ENCODE peak calls at places on chromosomes 13 and 19, in six cellular contexts. L is fibroblast of lung, Q is tibial nerve, T is H9, O is kidney, H is AG04450. J is an unnamed sample.

GRCh38 chr13:27712421-27712820 is 79.9 kb upstream of the GSX1 start:
- DNase-seq in Q (peak; percentile 25), H (no peak), T (no peak), O (no peak), L (peak; percentile 15), J (no peak)

GRCh38 chr13:93716623-93717022 is 490.0 kb downstream of the GPC6 start:
- DNase-seq in L (no peak), T (no peak), O (no peak), H (no peak), Q (no peak), J (no peak)

GRCh38 chr13:73216381-73216831 is 157.6 kb downstream of the KLF5 start:
- DNase-seq in O (no peak), L (peak; percentile 53), Q (no peak), T (no peak), H (no peak), J (no peak)

GRCh38 chr13:85619321-85619720 is 179.9 kb downstream of the SLITRK6 start:
- DNase-seq in L (no peak), T (no peak), H (no peak), O (no peak), Q (no peak), J (no peak)

GRCh38 chr19:12828494-12828893 is 5.9 kb downstream of the RTBDN start:
- DNase-seq in H (no peak), O (no peak), T (peak; percentile 89), Q (no peak), L (peak; percentile 21), J (no peak)

GRCh38 chr19:38409631-38410133 is 6.8 kb downstream of the FAM98C start:
- DNase-seq in L (peak; percentile 44), Q (no peak), T (no peak), H (no peak), O (no peak), J (no peak)

GRCh38 chr19:44455100-44455499 is 6.8 kb upstream of the ZNF229 start:
- DNase-seq in L (no peak), O (no peak), T (no peak), H (no peak), Q (no peak), J (no peak)

GRCh38 chr19:43430976-43431375 is 16.3 kb downstream of the TEX101 start:
- DNase-seq in Q (no peak), L (no peak), H (no peak), O (no peak), T (no peak), J (no peak)

GRCh38 chr13:24085662-24086061 is 74.9 kb upstream of the SPATA13 start:
- DNase-seq in T (no peak), O (no peak), L (no peak), Q (no peak), H (no peak), J (no peak)

GRCh38 chr13:42544246-42544915 is 29.6 kb upstream of the TNFSF11 start:
- DNase-seq in Q (no peak), H (no peak), T (no peak), O (no peak), L (no peak), J (no peak)

GRCh38 chr19:13633109-13633508 is 126.8 kb upstream of the CACNA1A start:
- DNase-seq in O (no peak), Q (no peak), L (peak; percentile 95), H (peak; percentile 57), T (peak; percentile 49), J (no peak)

GRCh38 chr13:48437381-48437780 is 24.5 kb upstream of the LPAR6 start:
- DNase-seq in L (peak; percentile 85), H (no peak), T (no peak), Q (peak; percentile 66), O (peak; percentile 82), J (no peak)

GRCh38 chr19:18051887-18052286 is 34.8 kb downstream of the IL12RB1 start:
- DNase-seq in L (no peak), O (peak; percentile 87), T (no peak), Q (no peak), H (no peak), J (no peak)

GRCh38 chr19:37987356-37988332 is 80.6 kb downstream of the SIPA1L3 start:
- DNase-seq in H (no peak), O (no peak), T (peak; percentile 66), L (no peak), Q (no peak), J (no peak)

GRCh38 chr13:39612023-39612637 is 9.1 kb upstream of the LHFPL6 start:
- DNase-seq in O (no peak), L (peak; percentile 83), T (peak; percentile 44), Q (peak; percentile 99), H (peak; percentile 43), J (peak; percentile 37)

GRCh38 chr19:14116918-14117578 is 514 bp downstream of the PRKACA start:
- DNase-seq in Q (no peak), L (no peak), O (peak; percentile 88), T (no peak), H (no peak), J (peak; percentile 11)

GRCh38 chr13:31970237-31970930 is 61.2 kb upstream of the FRY start:
- DNase-seq in H (peak; percentile 33), Q (no peak), L (peak; percentile 51), T (no peak), O (no peak), J (no peak)

GRCh38 chr13:79423340-79423739 is 17.3 kb upstream of the RBM26 start:
- DNase-seq in T (no peak), L (no peak), Q (no peak), H (no peak), O (no peak), J (no peak)

GRCh38 chr13:38024431-38024830 is 154.9 kb upstream of the TRPC4 start:
- DNase-seq in L (no peak), T (no peak), O (no peak), H (no peak), Q (no peak), J (no peak)

DNA sequence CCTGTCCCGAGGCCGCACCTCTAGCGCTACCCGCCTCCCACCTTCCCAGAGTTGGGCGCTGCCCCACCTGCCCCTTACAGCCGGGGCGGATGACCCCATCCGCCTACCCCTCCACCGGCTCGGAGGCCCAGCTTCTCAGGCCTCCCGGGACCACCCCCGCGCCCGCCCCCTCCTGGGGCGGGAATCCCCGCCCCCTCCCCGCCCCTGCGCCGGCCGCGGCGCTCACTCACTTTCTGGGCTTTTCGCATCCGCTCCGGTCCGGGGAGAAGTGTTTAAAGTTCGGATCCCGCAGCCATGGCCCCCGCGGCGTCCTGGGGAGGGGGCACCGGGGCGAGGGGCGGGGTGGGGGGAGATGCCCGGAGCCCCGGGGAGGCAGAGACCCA is 448 bp downstream of the ERFL start:
- DNase-seq in T (no peak), O (peak; percentile 64), Q (no peak), H (no peak), L (no peak), J (peak; percentile 30)
- H3K9me3 ChIP-seq in T (no peaks in the 10 kb centered on the region), O (no peaks in the 10 kb centered on the region), Q (no peaks in the 10 kb centered on the region), H (peaks cover 7% of the 10 kb centered on the region), L (no peaks in the 10 kb centered on the region), J (no peaks in the 10 kb centered on the region)

DNA sequence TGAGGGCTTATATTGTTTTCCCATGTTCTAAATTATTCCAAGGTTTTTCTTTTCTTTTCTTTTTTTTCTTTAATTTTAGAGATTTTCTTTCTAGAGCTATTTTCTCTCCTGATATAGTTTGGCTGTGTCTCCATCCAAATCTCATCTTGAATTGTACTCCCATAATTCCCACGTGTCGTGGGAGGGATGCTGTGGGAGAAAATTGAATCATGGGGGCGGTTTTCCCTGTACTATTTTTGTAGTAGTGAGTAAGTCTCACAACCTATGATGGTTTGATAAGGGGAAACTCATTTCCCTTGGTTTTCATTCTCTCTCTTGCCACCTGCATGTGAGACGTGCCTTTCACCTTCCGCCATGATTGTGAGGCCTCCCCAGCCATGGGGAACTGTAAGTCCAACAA is 1906.4 kb upstream of the PRR20A start:
- DNase-seq in O (no peak), Q (no peak), L (no peak), T (no peak), H (no peak), J (no peak)
- H3K9me3 ChIP-seq in O (no peaks in the 10 kb centered on the region), Q (no peaks in the 10 kb centered on the region), L (no peaks in the 10 kb centered on the region), T (no peaks in the 10 kb centered on the region), H (peaks cover 5% of the 10 kb centered on the region), J (no peaks in the 10 kb centered on the region)

DNA sequence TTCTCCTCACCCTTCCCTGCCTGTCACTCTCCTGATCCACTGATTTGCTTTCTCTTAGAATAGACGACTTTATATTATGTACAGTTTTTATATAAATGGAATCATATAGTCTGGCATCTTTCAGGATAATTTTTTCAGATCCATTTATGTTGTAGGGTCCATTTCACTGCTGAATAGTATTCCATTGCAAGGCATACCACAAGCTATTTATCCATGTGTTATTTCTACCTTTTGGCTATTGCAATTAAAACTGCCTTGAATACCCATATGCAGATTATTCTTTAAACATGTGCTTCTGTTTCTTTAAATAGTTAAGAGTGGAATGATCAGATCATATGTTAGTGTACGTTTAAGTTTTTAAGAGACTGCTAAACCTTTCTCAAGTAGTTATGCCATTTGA is 17.8 kb upstream of the ZNF177 start:
- DNase-seq in L (no peak), Q (no peak), H (no peak), O (no peak), T (no peak), J (no peak)
- H3K9me3 ChIP-seq in L (peaks cover 8% of the 10 kb centered on the region), Q (peaks cover 100% of the 10 kb centered on the region), H (peaks cover 33% of the 10 kb centered on the region), O (peaks cover 53% of the 10 kb centered on the region), T (peaks cover 90% of the 10 kb centered on the region), J (peaks cover 47% of the 10 kb centered on the region)

DNA sequence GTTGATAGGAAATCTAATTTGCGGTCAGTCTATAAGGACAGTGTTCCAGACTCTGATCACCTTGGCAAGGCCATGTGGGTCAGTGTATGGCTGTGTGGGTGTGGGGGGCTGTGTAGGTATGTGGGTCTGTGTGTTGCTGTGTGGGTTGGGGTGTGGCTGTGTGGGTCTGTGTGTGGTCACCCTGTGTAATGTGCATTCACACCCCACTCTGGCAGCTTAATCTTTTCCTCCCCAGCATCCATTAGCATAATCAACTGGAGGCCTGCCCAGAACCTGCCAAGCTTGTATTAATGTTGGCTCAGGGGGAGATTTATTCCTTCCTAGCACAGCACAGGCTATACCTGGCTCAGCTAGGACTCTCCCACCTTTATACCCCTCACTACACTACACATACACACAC is 203.2 kb downstream of the TUBA3C start:
- DNase-seq in H (no peak), L (no peak), T (no peak), Q (no peak), O (no peak), J (no peak)
- H3K9me3 ChIP-seq in H (peaks cover 34% of the 10 kb centered on the region), L (no peaks in the 10 kb centered on the region), T (peaks cover 96% of the 10 kb centered on the region), Q (peaks cover under 1% of the 10 kb centered on the region), O (no peaks in the 10 kb centered on the region), J (peaks cover 6% of the 10 kb centered on the region)

DNA sequence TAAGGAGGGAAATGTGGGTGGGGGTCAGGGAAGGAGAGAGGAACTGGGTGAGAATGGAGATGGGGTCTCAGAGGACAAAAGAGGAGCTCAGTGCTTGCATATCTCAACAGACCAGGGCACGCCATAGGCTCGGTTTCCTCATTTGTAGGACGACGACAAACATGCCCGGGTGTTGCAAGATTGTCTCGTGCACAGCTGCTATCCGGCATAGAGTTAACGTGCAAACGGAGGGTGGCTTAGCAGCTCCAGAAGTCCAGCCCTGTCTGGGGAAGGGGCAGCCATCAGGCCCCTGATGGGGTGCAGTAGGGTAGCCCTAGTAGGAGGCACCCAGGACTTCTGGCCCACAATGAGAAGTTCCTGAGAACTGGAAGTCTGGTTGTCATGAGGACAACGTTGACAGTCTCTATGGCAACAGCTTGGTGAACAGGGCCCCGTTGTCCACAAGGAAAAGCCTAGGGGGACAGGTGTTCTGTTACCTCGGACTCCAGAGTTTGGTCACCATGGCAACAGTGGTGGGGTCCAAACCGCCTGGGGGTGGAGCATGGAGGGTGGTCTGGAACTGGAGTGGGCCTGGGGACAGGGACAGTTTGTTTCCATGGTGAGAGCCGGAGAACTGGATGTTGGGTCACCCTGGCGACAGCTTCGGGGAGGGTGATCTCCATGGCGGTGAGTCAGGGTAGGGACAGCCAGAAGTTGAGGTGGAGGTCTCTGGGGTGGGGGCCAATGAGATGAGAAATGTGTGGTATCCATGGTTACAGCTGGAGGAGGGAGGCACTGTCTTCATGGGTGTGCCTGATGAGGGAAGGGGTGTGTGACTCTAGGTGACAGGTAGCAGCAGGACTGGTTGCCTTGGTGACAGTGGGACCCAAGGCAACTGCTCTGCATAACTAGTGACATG is 16.8 kb downstream of the TM6SF2 start:
- DNase-seq in T (no peak), H (no peak), Q (no peak), O (no peak), L (no peak), J (no peak)
- H3K9me3 ChIP-seq in T (no peaks in the 10 kb centered on the region), H (peaks cover 13% of the 10 kb centered on the region), Q (peaks cover 8% of the 10 kb centered on the region), O (no peaks in the 10 kb centered on the region), L (no peaks in the 10 kb centered on the region), J (no peaks in the 10 kb centered on the region)

J was measured in T-helper 17 cell.